ENCODE peak calls at places on chromosomes 2 and 18, in four cellular contexts. P is mammary epithelial cell, M is neural progenitor cell, H is AG09319. W is an unnamed sample.

GRCh38 chr2:54772110-54772509 is 48.6 kb downstream of the EML6 start:
- DNase-seq in P (peak), M (no peak), H (no peak), W (peak)

GRCh38 chr2:216339456-216340279 is 32.6 kb downstream of the MARCHF4 start:
- DNase-seq in P (no peak), M (peak), H (peak), W (peak)

GRCh38 chr18:49447810-49448745 is 12.4 kb downstream of the DYM start:
- DNase-seq in P (peak), M (peak), H (no peak), W (peak)

GRCh38 chr2:104851236-104852160 is 2.4 kb upstream of the POU3F3 start:
- DNase-seq in P (no peak), M (no peak), H (no peak), W (no peak)

GRCh38 chr2:196592331-196592911 is 47.1 kb upstream of the CCDC150 start:
- DNase-seq in P (peak), M (no peak), H (no peak), W (no peak)

GRCh38 chr2:182228073-182228473 is 198.8 kb downstream of the PDE1A start:
- DNase-seq in P (no peak), M (no peak), H (no peak), W (no peak)

GRCh38 chr2:5915926-5916325 is 223.7 kb downstream of the SOX11 start:
- DNase-seq in P (no peak), M (peak), H (no peak), W (no peak)

GRCh38 chr2:236498369-236498768 is 71.3 kb upstream of the ACKR3 start:
- DNase-seq in P (peak), M (peak), H (no peak), W (no peak)

GRCh38 chr2:156189143-156189542 is 143.4 kb downstream of the NR4A2 start:
- DNase-seq in P (no peak), M (no peak), H (no peak), W (no peak)

GRCh38 chr2:79994161-79994560 is 310.4 kb downstream of the LRRTM1 start:
- DNase-seq in P (no peak), M (no peak), H (no peak), W (no peak)

GRCh38 chr2:69491864-69492263 is 54.6 kb upstream of the NFU1 start:
- DNase-seq in P (no peak), M (no peak), H (no peak), W (no peak)

GRCh38 chr2:227870710-227871374 is 589 bp upstream of the DAW1 start:
- DNase-seq in P (no peak), M (no peak), H (no peak), W (peak)

GRCh38 chr2:231364961-231365810 is 30.3 kb upstream of the B3GNT7 start:
- DNase-seq in P (peak), M (no peak), H (peak), W (peak)

GRCh38 chr2:148720501-148720998 is 76.0 kb downstream of the EPC2 start:
- DNase-seq in P (no peak), M (no peak), H (no peak), W (no peak)

GRCh38 chr2:217570394-217570793 is 432.4 kb downstream of the TNS1 start:
- DNase-seq in P (no peak), M (no peak), H (no peak), W (no peak)

GRCh38 chr2:151029406-151030157 is 232.1 kb downstream of the RBM43 start:
- DNase-seq in P (no peak), M (no peak), H (peak), W (no peak)

GRCh38 chr2:151028691-151029176 is 232.9 kb downstream of the RBM43 start:
- DNase-seq in P (no peak), M (no peak), H (no peak), W (no peak)

GRCh38 chr2:151033454-151034248 is 228.0 kb downstream of the RBM43 start:
- DNase-seq in P (no peak), M (no peak), H (no peak), W (no peak)

GRCh38 chr2:151032741-151033152 is 228.9 kb downstream of the RBM43 start:
- DNase-seq in P (peak), M (no peak), H (peak), W (peak)

DNA sequence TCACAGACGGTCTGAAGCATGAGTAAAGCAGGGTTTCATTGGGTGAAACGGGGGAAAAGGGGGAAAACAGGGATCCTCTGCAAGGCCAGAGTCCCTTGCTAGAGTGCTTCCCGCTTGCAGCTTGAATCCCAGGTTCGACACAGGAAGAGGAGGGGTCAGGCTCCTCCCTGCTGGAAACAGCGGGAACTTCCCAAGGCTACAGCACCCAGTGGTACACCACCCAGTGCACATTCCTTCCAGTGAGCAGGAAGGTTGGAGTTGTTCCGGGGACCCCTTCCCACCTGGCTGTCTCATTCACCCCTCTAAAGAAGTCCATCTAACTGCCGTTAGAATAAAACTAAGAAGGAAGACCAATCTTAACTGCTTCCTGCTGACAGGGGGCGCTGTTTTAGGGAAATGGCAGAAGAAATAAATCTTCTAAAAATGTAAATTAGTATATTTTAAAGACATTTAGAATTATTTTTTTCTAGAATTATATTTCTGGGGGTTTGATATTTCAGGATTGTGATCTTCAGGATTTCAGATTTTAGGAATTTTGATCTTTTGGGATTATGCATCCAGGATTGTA is 230.9 kb downstream of the RBM43 start:
- DNase-seq in P (no peak), M (no peak), H (no peak), W (no peak)
- TF ChIP-seq CTCF in P (peak), M (peak), H (no peak), W (no peak)

GRCh38 chr2:8861797-8862196 is 24.4 kb upstream of the KIDINS220 start:
- DNase-seq in P (no peak), M (no peak), H (no peak), W (no peak)
- TF ChIP-seq CTCF in P (no peak), M (no peak), H (no peak), W (no peak)

GRCh38 chr2:84495539-84496146 is 20.7 kb upstream of the DNAH6 start:
- DNase-seq in P (peak), M (peak), H (peak), W (peak)
- TF ChIP-seq CTCF in P (peak), M (peak), H (peak), W (peak)

GRCh38 chr18:79645291-79645983 is 34.2 kb upstream of the CTDP1 start:
- DNase-seq in P (no peak), M (no peak), H (no peak), W (no peak)

GRCh38 chr18:79647307-79647706 is 32.3 kb upstream of the CTDP1 start:
- DNase-seq in P (no peak), M (no peak), H (no peak), W (no peak)

GRCh38 chr18:79650959-79651358 is 28.6 kb upstream of the CTDP1 start:
- DNase-seq in P (no peak), M (no peak), H (no peak), W (no peak)
- TF ChIP-seq CTCF in P (no peak), M (no peak), H (no peak), W (no peak)

GRCh38 chr18:59704146-59704545 is 6.9 kb upstream of the CCBE1 start:
- DNase-seq in P (peak), M (no peak), H (no peak), W (peak)
- TF ChIP-seq CTCF in P (no peak), M (no peak), H (no peak), W (no peak)

DNA sequence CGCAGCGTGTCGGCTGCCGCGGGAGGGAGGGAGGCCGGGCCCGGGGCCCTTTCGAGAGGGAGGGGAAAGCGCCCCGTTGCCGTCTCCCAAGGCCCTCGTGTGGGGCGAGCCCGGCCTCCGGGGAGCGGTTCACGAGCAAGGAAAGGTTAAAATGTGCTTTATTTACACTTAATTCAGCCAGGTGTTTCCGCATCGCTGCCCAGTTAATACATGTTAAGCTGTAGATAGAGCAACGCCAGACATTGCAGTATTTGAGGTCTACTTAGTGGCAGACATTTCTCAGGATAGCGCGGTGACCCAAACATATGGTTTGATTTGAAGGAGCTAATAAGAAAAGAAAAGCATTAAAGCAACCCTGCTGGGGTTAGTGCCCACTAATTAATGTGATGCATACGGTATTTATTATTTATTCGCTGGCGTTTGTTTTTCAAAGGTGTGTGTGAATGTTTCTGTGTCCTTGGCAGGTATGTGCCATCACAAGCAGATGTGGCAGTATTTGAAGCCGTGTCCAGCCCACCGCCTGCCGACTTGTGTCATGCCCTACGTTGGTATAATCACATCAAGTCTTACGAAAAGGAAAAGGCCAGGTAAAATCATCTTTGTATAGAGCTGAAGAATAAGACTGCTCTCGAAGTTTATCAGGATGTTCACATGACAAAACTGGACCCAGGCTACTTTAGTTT is 570 bp downstream of the EEF1B2 start:
- DNase-seq in P (no peak), M (no peak), H (no peak), W (peak)
- TF ChIP-seq CTCF in P (no peak), M (no peak), H (no peak), W (no peak)

GRCh38 chr18:35085450-35086032 is 44.3 kb downstream of the MAPRE2 start:
- DNase-seq in P (no peak), M (no peak), H (no peak), W (no peak)
- TF ChIP-seq CTCF in P (no peak), M (no peak), H (no peak), W (no peak)

W was measured in bronchial epithelial cell.